ENCODE peak calls at places on chromosomes 4 and X, in nine cellular contexts. One of them, this sample, is unnamed.

GRCh38 chrX:134174859-134175258 is 62.1 kb upstream of the CCDC160 start:
- DNase-seq in Panc1: no peak
- DNase-seq in GM13977: no peak
- DNase-seq in heart left ventricle: no peak
- DNase-seq in BJ: no peak
- DNase-seq in HFFc6: no peak
- DNase-seq in mesothelial cell of epicardium: no peak
- DNase-seq in Calu3: no peak
- DNase-seq in GM23338: peak; percentile 82
- DNase-seq in this sample: no peak

GRCh38 chrX:125404667-125405160 is 85.0 kb downstream of the TEX13C start:
- DNase-seq in HFFc6: no peak
- DNase-seq in Calu3: no peak
- DNase-seq in mesothelial cell of epicardium: no peak
- DNase-seq in Panc1: no peak
- DNase-seq in BJ: no peak
- DNase-seq in GM23338: no peak
- DNase-seq in heart left ventricle: no peak
- DNase-seq in GM13977: no peak
- DNase-seq in this sample: no peak

GRCh38 chr4:186104895-186105720 is 604 bp downstream of the FAM149A start:
- DNase-seq in GM13977: peak; percentile 37
- DNase-seq in HFFc6: no peak
- DNase-seq in Panc1: no peak
- DNase-seq in heart left ventricle: peak; percentile 35
- DNase-seq in BJ: no peak
- DNase-seq in Calu3: peak; percentile 39
- DNase-seq in GM23338: peak; percentile 52
- DNase-seq in mesothelial cell of epicardium: peak; percentile 57
- DNase-seq in this sample: no peak

GRCh38 chr4:110071466-110071865 is 126.9 kb downstream of the ELOVL6 start:
- DNase-seq in HFFc6: no peak
- DNase-seq in GM23338: no peak
- DNase-seq in GM13977: no peak
- DNase-seq in BJ: no peak
- DNase-seq in mesothelial cell of epicardium: no peak
- DNase-seq in Calu3: no peak
- DNase-seq in Panc1: no peak
- DNase-seq in heart left ventricle: peak; percentile 46
- DNase-seq in this sample: no peak

GRCh38 chr4:61202638-61203495 is 2.7 kb downstream of the ADGRL3 start:
- DNase-seq in Panc1: no peak
- DNase-seq in mesothelial cell of epicardium: peak; percentile 45
- DNase-seq in heart left ventricle: peak; percentile 36
- DNase-seq in GM23338: peak; percentile 63
- DNase-seq in HFFc6: no peak
- DNase-seq in BJ: no peak
- DNase-seq in GM13977: peak; percentile 18
- DNase-seq in Calu3: peak; percentile 4
- DNase-seq in this sample: no peak

GRCh38 chr4:88275516-88275915 is 8.8 kb downstream of the PPM1K start:
- DNase-seq in Calu3: no peak
- DNase-seq in heart left ventricle: no peak
- DNase-seq in Panc1: no peak
- DNase-seq in mesothelial cell of epicardium: no peak
- DNase-seq in GM13977: peak; percentile 14
- DNase-seq in BJ: no peak
- DNase-seq in GM23338: no peak
- DNase-seq in HFFc6: no peak
- DNase-seq in this sample: peak; percentile 25

GRCh38 chrX:133473451-133473850 is 58.2 kb upstream of the GPC4 start:
- DNase-seq in GM13977: no peak
- DNase-seq in Calu3: no peak
- DNase-seq in Panc1: no peak
- DNase-seq in mesothelial cell of epicardium: no peak
- DNase-seq in BJ: no peak
- DNase-seq in GM23338: no peak
- DNase-seq in heart left ventricle: no peak
- DNase-seq in HFFc6: no peak
- DNase-seq in this sample: no peak

GRCh38 chr4:156322592-156322991 is 368.9 kb upstream of the CTSO start:
- DNase-seq in HFFc6: peak; percentile 82
- DNase-seq in mesothelial cell of epicardium: no peak
- DNase-seq in heart left ventricle: no peak
- DNase-seq in GM23338: no peak
- DNase-seq in Panc1: peak; percentile 42
- DNase-seq in Calu3: no peak
- DNase-seq in BJ: peak; percentile 56
- DNase-seq in GM13977: no peak
- DNase-seq in this sample: no peak

GRCh38 chrX:16870861-16871584 is 861 bp upstream of the RBBP7 start:
- DNase-seq in mesothelial cell of epicardium: peak; percentile 77
- DNase-seq in Panc1: no peak
- DNase-seq in BJ: no peak
- DNase-seq in HFFc6: no peak
- DNase-seq in Calu3: peak; percentile 20
- DNase-seq in GM13977: no peak
- DNase-seq in heart left ventricle: peak; percentile 27
- DNase-seq in GM23338: peak; percentile 46
- DNase-seq in this sample: no peak

GRCh38 chr4:78776031-78776728 is at the start of gene BMP2K:
- DNase-seq in heart left ventricle: peak; percentile 88
- DNase-seq in HFFc6: peak; percentile 46
- DNase-seq in mesothelial cell of epicardium: peak; percentile 85
- DNase-seq in Calu3: peak; percentile 71
- DNase-seq in Panc1: no peak
- DNase-seq in GM13977: peak; percentile 90
- DNase-seq in GM23338: peak; percentile 89
- DNase-seq in BJ: no peak
- DNase-seq in this sample: no peak
- TF ChIP-seq CTCF in heart left ventricle: no peak
- TF ChIP-seq CTCF in HFFc6: no peak
- TF ChIP-seq CTCF in mesothelial cell of epicardium: no peak
- TF ChIP-seq CTCF in Calu3: no peak
- TF ChIP-seq CTCF in Panc1: no peak
- TF ChIP-seq CTCF in GM13977: peak; percentile 18
- TF ChIP-seq CTCF in GM23338: no peak
- TF ChIP-seq CTCF in BJ: no peak
- TF ChIP-seq CTCF in this sample: no peak

GRCh38 chrX:42025861-42026260 is 102.5 kb upstream of the CASK start:
- DNase-seq in GM13977: no peak
- DNase-seq in Calu3: no peak
- DNase-seq in mesothelial cell of epicardium: no peak
- DNase-seq in BJ: no peak
- DNase-seq in Panc1: no peak
- DNase-seq in GM23338: no peak
- DNase-seq in HFFc6: no peak
- DNase-seq in heart left ventricle: no peak
- DNase-seq in this sample: no peak

GRCh38 chrX:42022158-42022557 is 98.8 kb upstream of the CASK start:
- DNase-seq in mesothelial cell of epicardium: no peak
- DNase-seq in Panc1: no peak
- DNase-seq in Calu3: no peak
- DNase-seq in GM23338: no peak
- DNase-seq in GM13977: no peak
- DNase-seq in HFFc6: no peak
- DNase-seq in BJ: no peak
- DNase-seq in heart left ventricle: no peak
- DNase-seq in this sample: no peak

GRCh38 chrX:42023122-42023521 is 99.8 kb upstream of the CASK start:
- DNase-seq in mesothelial cell of epicardium: no peak
- DNase-seq in Calu3: no peak
- DNase-seq in heart left ventricle: no peak
- DNase-seq in GM13977: no peak
- DNase-seq in HFFc6: no peak
- DNase-seq in BJ: no peak
- DNase-seq in Panc1: no peak
- DNase-seq in GM23338: no peak
- DNase-seq in this sample: no peak

GRCh38 chrX:42027367-42028025 is 104.1 kb upstream of the CASK start:
- DNase-seq in GM23338: no peak
- DNase-seq in HFFc6: no peak
- DNase-seq in Panc1: no peak
- DNase-seq in BJ: no peak
- DNase-seq in GM13977: no peak
- DNase-seq in heart left ventricle: no peak
- DNase-seq in Calu3: no peak
- DNase-seq in mesothelial cell of epicardium: no peak
- DNase-seq in this sample: no peak

DNA sequence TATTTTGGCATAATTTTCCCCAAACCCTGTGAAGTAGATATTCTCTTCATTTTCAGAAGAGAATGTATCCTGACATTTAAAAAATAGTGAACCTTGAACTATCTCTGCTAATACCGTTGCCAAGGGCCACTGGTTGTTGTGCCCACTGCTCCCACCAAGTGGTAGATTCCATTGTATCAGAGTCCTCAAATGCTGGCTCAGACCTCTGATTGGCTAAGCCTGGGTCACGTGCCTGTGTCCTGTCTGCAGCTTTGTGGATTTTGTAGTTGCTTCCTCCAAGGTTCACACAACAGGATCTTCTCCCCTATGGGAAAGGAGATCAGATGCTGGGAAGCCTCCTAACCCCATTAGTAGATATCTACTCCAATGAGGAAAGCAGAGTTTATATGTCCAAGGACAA is 104.8 kb upstream of the CASK start:
- DNase-seq in heart left ventricle: no peak
- DNase-seq in GM13977: no peak
- DNase-seq in mesothelial cell of epicardium: no peak
- DNase-seq in BJ: no peak
- DNase-seq in GM23338: no peak
- DNase-seq in Calu3: peak; percentile 17
- DNase-seq in HFFc6: no peak
- DNase-seq in Panc1: no peak
- DNase-seq in this sample: no peak
- TF ChIP-seq CTCF in heart left ventricle: no peak
- TF ChIP-seq CTCF in GM13977: no peak
- TF ChIP-seq CTCF in mesothelial cell of epicardium: no peak
- TF ChIP-seq CTCF in BJ: no peak
- TF ChIP-seq CTCF in GM23338: no peak
- TF ChIP-seq CTCF in Calu3: no peak
- TF ChIP-seq CTCF in HFFc6: no peak
- TF ChIP-seq CTCF in Panc1: no peak
- TF ChIP-seq CTCF in this sample: no peak

GRCh38 chr4:30721353-30722091 is 1.4 kb downstream of the PCDH7 start:
- DNase-seq in GM23338: peak; percentile 52
- DNase-seq in HFFc6: no peak
- DNase-seq in GM13977: peak; percentile 22
- DNase-seq in Panc1: no peak
- DNase-seq in BJ: no peak
- DNase-seq in Calu3: peak; percentile 60
- DNase-seq in heart left ventricle: peak; percentile 47
- DNase-seq in mesothelial cell of epicardium: peak; percentile 79
- DNase-seq in this sample: no peak
- TF ChIP-seq CTCF in GM23338: peak; percentile 49
- TF ChIP-seq CTCF in HFFc6: no peak
- TF ChIP-seq CTCF in GM13977: no peak
- TF ChIP-seq CTCF in Panc1: peak; percentile 80
- TF ChIP-seq CTCF in BJ: no peak
- TF ChIP-seq CTCF in Calu3: no peak
- TF ChIP-seq CTCF in heart left ventricle: peak; percentile 28
- TF ChIP-seq CTCF in mesothelial cell of epicardium: peak; percentile 50
- TF ChIP-seq CTCF in this sample: no peak

DNA sequence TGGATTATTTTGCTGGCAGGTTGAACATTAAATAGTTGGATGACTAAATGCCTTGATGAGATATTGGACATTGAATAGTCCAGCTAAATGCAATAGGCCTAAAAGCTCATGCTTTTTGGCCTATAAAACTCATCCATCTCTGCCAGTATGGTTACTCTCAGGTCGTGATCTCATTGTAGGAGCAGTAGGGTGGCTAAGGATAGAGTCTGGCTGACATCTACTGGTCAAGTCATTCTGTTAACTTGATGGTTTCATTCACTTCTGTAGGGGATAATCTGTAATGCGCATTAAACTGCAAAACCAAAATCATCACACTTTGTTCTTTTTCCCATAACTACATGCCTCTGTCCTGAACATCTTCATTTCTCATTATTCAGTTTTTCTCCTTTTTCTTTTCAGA is 227.0 kb downstream of the DKK2 start:
- DNase-seq in Panc1: no peak
- DNase-seq in GM23338: peak; percentile 35
- DNase-seq in HFFc6: peak; percentile 67
- DNase-seq in heart left ventricle: no peak
- DNase-seq in BJ: no peak
- DNase-seq in Calu3: peak; percentile 15
- DNase-seq in mesothelial cell of epicardium: no peak
- DNase-seq in GM13977: no peak
- DNase-seq in this sample: no peak
- TF ChIP-seq CTCF in Panc1: peak; percentile 23
- TF ChIP-seq CTCF in GM23338: peak; percentile 78
- TF ChIP-seq CTCF in HFFc6: peak; percentile 76
- TF ChIP-seq CTCF in heart left ventricle: peak; percentile 26
- TF ChIP-seq CTCF in BJ: peak; percentile 60
- TF ChIP-seq CTCF in Calu3: no peak
- TF ChIP-seq CTCF in mesothelial cell of epicardium: no peak
- TF ChIP-seq CTCF in GM13977: no peak
- TF ChIP-seq CTCF in this sample: no peak

DNA sequence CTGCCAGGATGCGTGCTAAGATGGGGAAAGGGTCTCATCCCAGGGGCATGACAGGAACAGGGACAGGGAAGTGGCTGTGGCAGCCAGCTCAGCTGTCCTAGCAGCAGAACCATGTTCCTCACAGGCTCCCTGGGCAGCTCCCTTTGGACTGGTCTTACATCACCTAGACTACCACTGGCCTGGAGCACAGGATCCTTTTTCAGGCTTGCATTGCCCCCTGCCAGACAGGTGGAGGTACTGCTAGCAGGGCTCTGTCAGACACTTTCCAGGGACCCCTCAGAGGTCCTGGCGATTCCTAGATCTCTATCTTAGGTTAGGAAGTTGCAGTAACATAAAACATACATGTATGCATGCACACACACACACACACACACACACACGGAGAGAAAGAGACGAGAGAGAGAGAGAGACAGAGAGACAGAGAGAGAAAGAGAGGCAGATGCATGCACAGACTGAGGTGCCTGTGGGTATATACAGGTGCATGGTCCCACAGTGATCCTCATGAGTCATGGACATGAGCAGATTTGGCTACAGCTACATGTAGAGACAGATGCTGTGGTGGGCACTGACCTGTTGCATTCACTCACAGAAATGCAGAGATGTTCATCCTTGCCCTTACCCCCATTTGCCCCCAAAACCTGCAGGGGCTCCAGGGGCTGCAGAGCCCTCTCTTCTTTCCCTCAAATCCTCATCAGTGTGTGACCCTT is 63.6 kb downstream of the STARD8 start:
- DNase-seq in GM23338: peak; percentile 76
- DNase-seq in mesothelial cell of epicardium: peak; percentile 48
- DNase-seq in Calu3: peak; percentile 57
- DNase-seq in BJ: no peak
- DNase-seq in Panc1: no peak
- DNase-seq in heart left ventricle: peak; percentile 45
- DNase-seq in HFFc6: peak; percentile 36
- DNase-seq in GM13977: peak; percentile 68
- DNase-seq in this sample: no peak
- TF ChIP-seq CTCF in GM23338: peak; percentile 83
- TF ChIP-seq CTCF in mesothelial cell of epicardium: peak; percentile 42
- TF ChIP-seq CTCF in Calu3: peak; percentile 59
- TF ChIP-seq CTCF in BJ: peak; percentile 64
- TF ChIP-seq CTCF in Panc1: peak; percentile 75
- TF ChIP-seq CTCF in heart left ventricle: peak; percentile 47
- TF ChIP-seq CTCF in HFFc6: peak; percentile 69
- TF ChIP-seq CTCF in GM13977: peak; percentile 66
- TF ChIP-seq CTCF in this sample: peak; percentile 47

This sample was measured in GM12864.